ENCODE peak calls at places on chromosomes 6 and 20, in ten cellular contexts. One of them, this sample, is unnamed.

GRCh38 chr20:56722042-56722441 is 92.9 kb downstream of the TFAP2C start:
- DNase-seq in DND-41: no peak
- DNase-seq in iPS DF 6.9: no peak
- DNase-seq in GM23338: no peak
- DNase-seq in adrenal gland: peak; percentile 45
- DNase-seq in colonic mucosa: peak; percentile 17
- DNase-seq in left ventricle myocardium inferior: no peak
- DNase-seq in body of pancreas: no peak
- DNase-seq in fibroblast of lung: peak; percentile 10
- DNase-seq in prostate gland: peak; percentile 45
- DNase-seq in this sample: no peak

GRCh38 chr6:21277601-21278043 is 315.9 kb upstream of the SOX4 start:
- DNase-seq in adrenal gland: no peak
- DNase-seq in prostate gland: no peak
- DNase-seq in body of pancreas: no peak
- DNase-seq in GM23338: peak; percentile 11
- DNase-seq in iPS DF 6.9: no peak
- DNase-seq in left ventricle myocardium inferior: no peak
- DNase-seq in fibroblast of lung: peak; percentile 66
- DNase-seq in DND-41: no peak
- DNase-seq in colonic mucosa: no peak
- DNase-seq in this sample: no peak

GRCh38 chr6:129251669-129252376 is 368.9 kb downstream of the LAMA2 start:
- DNase-seq in iPS DF 6.9: peak; percentile 55
- DNase-seq in fibroblast of lung: peak; percentile 73
- DNase-seq in body of pancreas: peak; percentile 40
- DNase-seq in adrenal gland: peak; percentile 64
- DNase-seq in GM23338: peak; percentile 82
- DNase-seq in prostate gland: peak; percentile 57
- DNase-seq in DND-41: peak; percentile 50
- DNase-seq in colonic mucosa: peak; percentile 89
- DNase-seq in left ventricle myocardium inferior: no peak
- DNase-seq in this sample: peak; percentile 78

GRCh38 chr20:58597021-58597940 is 53.8 kb upstream of the STX16 start:
- DNase-seq in adrenal gland: no peak
- DNase-seq in DND-41: no peak
- DNase-seq in left ventricle myocardium inferior: peak; percentile 60
- DNase-seq in iPS DF 6.9: no peak
- DNase-seq in fibroblast of lung: peak; percentile 33
- DNase-seq in body of pancreas: no peak
- DNase-seq in prostate gland: no peak
- DNase-seq in colonic mucosa: peak; percentile 32
- DNase-seq in GM23338: no peak
- DNase-seq in this sample: no peak

GRCh38 chr6:21219241-21219640 is 374.3 kb upstream of the SOX4 start:
- DNase-seq in left ventricle myocardium inferior: no peak
- DNase-seq in colonic mucosa: no peak
- DNase-seq in prostate gland: no peak
- DNase-seq in GM23338: no peak
- DNase-seq in fibroblast of lung: peak; percentile 50
- DNase-seq in body of pancreas: no peak
- DNase-seq in DND-41: no peak
- DNase-seq in adrenal gland: no peak
- DNase-seq in iPS DF 6.9: no peak
- DNase-seq in this sample: no peak

GRCh38 chr6:4352731-4353130 is 217.4 kb upstream of the ECI2 start:
- DNase-seq in colonic mucosa: no peak
- DNase-seq in body of pancreas: no peak
- DNase-seq in DND-41: no peak
- DNase-seq in iPS DF 6.9: no peak
- DNase-seq in prostate gland: no peak
- DNase-seq in left ventricle myocardium inferior: no peak
- DNase-seq in fibroblast of lung: no peak
- DNase-seq in GM23338: no peak
- DNase-seq in adrenal gland: no peak
- DNase-seq in this sample: no peak

GRCh38 chr20:21498646-21499045 is 15.2 kb downstream of the NKX2-2 start:
- DNase-seq in body of pancreas: no peak
- DNase-seq in colonic mucosa: no peak
- DNase-seq in DND-41: no peak
- DNase-seq in fibroblast of lung: no peak
- DNase-seq in prostate gland: no peak
- DNase-seq in adrenal gland: no peak
- DNase-seq in left ventricle myocardium inferior: no peak
- DNase-seq in iPS DF 6.9: no peak
- DNase-seq in GM23338: no peak
- DNase-seq in this sample: no peak

GRCh38 chr6:129444683-129445082 is 265.3 kb downstream of the ARHGAP18 start:
- DNase-seq in body of pancreas: no peak
- DNase-seq in adrenal gland: peak; percentile 2
- DNase-seq in GM23338: no peak
- DNase-seq in colonic mucosa: no peak
- DNase-seq in fibroblast of lung: no peak
- DNase-seq in DND-41: no peak
- DNase-seq in left ventricle myocardium inferior: no peak
- DNase-seq in iPS DF 6.9: no peak
- DNase-seq in prostate gland: no peak
- DNase-seq in this sample: no peak

GRCh38 chr6:124738496-124738895 is 223.7 kb upstream of the RNF217 start:
- DNase-seq in adrenal gland: peak; percentile 3
- DNase-seq in fibroblast of lung: peak; percentile 17
- DNase-seq in iPS DF 6.9: no peak
- DNase-seq in body of pancreas: no peak
- DNase-seq in left ventricle myocardium inferior: no peak
- DNase-seq in DND-41: no peak
- DNase-seq in prostate gland: no peak
- DNase-seq in GM23338: no peak
- DNase-seq in colonic mucosa: no peak
- DNase-seq in this sample: no peak

GRCh38 chr20:46512943-46513844 is at the start of gene ZNF334:
- DNase-seq in fibroblast of lung: peak; percentile 44
- DNase-seq in colonic mucosa: peak; percentile 46
- DNase-seq in DND-41: no peak
- DNase-seq in adrenal gland: peak; percentile 63
- DNase-seq in iPS DF 6.9: peak; percentile 68
- DNase-seq in GM23338: peak; percentile 96
- DNase-seq in left ventricle myocardium inferior: peak; percentile 66
- DNase-seq in body of pancreas: peak; percentile 77
- DNase-seq in prostate gland: peak; percentile 40
- DNase-seq in this sample: peak; percentile 14

GRCh38 chr20:47325242-47325641 is 31.3 kb downstream of the ZMYND8 start:
- DNase-seq in colonic mucosa: no peak
- DNase-seq in GM23338: no peak
- DNase-seq in iPS DF 6.9: no peak
- DNase-seq in adrenal gland: no peak
- DNase-seq in body of pancreas: no peak
- DNase-seq in DND-41: no peak
- DNase-seq in left ventricle myocardium inferior: no peak
- DNase-seq in prostate gland: no peak
- DNase-seq in fibroblast of lung: no peak
- DNase-seq in this sample: no peak

GRCh38 chr6:36025932-36026327 is 1.5 kb upstream of the SLC26A8 start:
- DNase-seq in body of pancreas: no peak
- DNase-seq in adrenal gland: no peak
- DNase-seq in DND-41: no peak
- DNase-seq in left ventricle myocardium inferior: no peak
- DNase-seq in GM23338: peak; percentile 64
- DNase-seq in prostate gland: no peak
- DNase-seq in colonic mucosa: no peak
- DNase-seq in iPS DF 6.9: no peak
- DNase-seq in fibroblast of lung: peak; percentile 62
- DNase-seq in this sample: no peak

GRCh38 chr6:16274519-16275229 is 36.3 kb downstream of the GMPR start:
- DNase-seq in left ventricle myocardium inferior: no peak
- DNase-seq in adrenal gland: no peak
- DNase-seq in colonic mucosa: no peak
- DNase-seq in fibroblast of lung: peak; percentile 37
- DNase-seq in prostate gland: no peak
- DNase-seq in body of pancreas: no peak
- DNase-seq in GM23338: no peak
- DNase-seq in iPS DF 6.9: no peak
- DNase-seq in DND-41: no peak
- DNase-seq in this sample: no peak

GRCh38 chr20:60262967-60263603 is 304.9 kb downstream of the CDH26 start:
- DNase-seq in adrenal gland: peak; percentile 41
- DNase-seq in body of pancreas: no peak
- DNase-seq in prostate gland: no peak
- DNase-seq in iPS DF 6.9: peak; percentile 50
- DNase-seq in fibroblast of lung: no peak
- DNase-seq in DND-41: peak; percentile 49
- DNase-seq in colonic mucosa: peak; percentile 27
- DNase-seq in left ventricle myocardium inferior: peak; percentile 22
- DNase-seq in GM23338: peak; percentile 58
- DNase-seq in this sample: peak; percentile 16

GRCh38 chr6:130337534-130337933 is 28.3 kb upstream of the TMEM200A start:
- DNase-seq in adrenal gland: no peak
- DNase-seq in prostate gland: no peak
- DNase-seq in fibroblast of lung: no peak
- DNase-seq in colonic mucosa: peak; percentile 59
- DNase-seq in GM23338: no peak
- DNase-seq in body of pancreas: no peak
- DNase-seq in left ventricle myocardium inferior: no peak
- DNase-seq in iPS DF 6.9: no peak
- DNase-seq in DND-41: no peak
- DNase-seq in this sample: no peak

GRCh38 chr6:15504581-15505350 is 158.1 kb downstream of the DTNBP1 start:
- DNase-seq in colonic mucosa: peak; percentile 39
- DNase-seq in GM23338: no peak
- DNase-seq in body of pancreas: peak; percentile 61
- DNase-seq in fibroblast of lung: peak; percentile 96
- DNase-seq in adrenal gland: peak; percentile 86
- DNase-seq in prostate gland: peak; percentile 86
- DNase-seq in iPS DF 6.9: no peak
- DNase-seq in DND-41: no peak
- DNase-seq in left ventricle myocardium inferior: peak; percentile 73
- DNase-seq in this sample: peak; percentile 47

GRCh38 chr6:140504776-140505175 is 1130.3 kb upstream of the CITED2 start:
- DNase-seq in prostate gland: no peak
- DNase-seq in body of pancreas: no peak
- DNase-seq in colonic mucosa: no peak
- DNase-seq in iPS DF 6.9: no peak
- DNase-seq in adrenal gland: no peak
- DNase-seq in left ventricle myocardium inferior: no peak
- DNase-seq in DND-41: no peak
- DNase-seq in GM23338: no peak
- DNase-seq in fibroblast of lung: no peak
- DNase-seq in this sample: no peak

GRCh38 chr6:29965873-29966601 is 23.7 kb downstream of the HLA-A start:
- DNase-seq in fibroblast of lung: peak; percentile 45
- DNase-seq in GM23338: peak; percentile 52
- DNase-seq in prostate gland: peak; percentile 57
- DNase-seq in DND-41: peak; percentile 85
- DNase-seq in left ventricle myocardium inferior: peak; percentile 88
- DNase-seq in iPS DF 6.9: no peak
- DNase-seq in body of pancreas: peak; percentile 91
- DNase-seq in colonic mucosa: peak; percentile 94
- DNase-seq in adrenal gland: peak; percentile 92
- DNase-seq in this sample: peak; percentile 49

GRCh38 chr6:147421903-147422302 is 86.6 kb upstream of the SAMD5 start:
- DNase-seq in prostate gland: no peak
- DNase-seq in adrenal gland: no peak
- DNase-seq in body of pancreas: no peak
- DNase-seq in colonic mucosa: no peak
- DNase-seq in iPS DF 6.9: no peak
- DNase-seq in left ventricle myocardium inferior: no peak
- DNase-seq in DND-41: no peak
- DNase-seq in GM23338: no peak
- DNase-seq in fibroblast of lung: no peak
- DNase-seq in this sample: no peak

GRCh38 chr20:24999568-24999967 is 7.0 kb upstream of the APMAP start:
- DNase-seq in body of pancreas: peak; percentile 10
- DNase-seq in fibroblast of lung: no peak
- DNase-seq in GM23338: no peak
- DNase-seq in prostate gland: no peak
- DNase-seq in adrenal gland: no peak
- DNase-seq in iPS DF 6.9: no peak
- DNase-seq in DND-41: no peak
- DNase-seq in colonic mucosa: peak; percentile 15
- DNase-seq in left ventricle myocardium inferior: no peak
- DNase-seq in this sample: peak; percentile 6
- H3K4me1 ChIP-seq in body of pancreas: peaks cover 37% of the 10 kb centered on the region
- H3K4me1 ChIP-seq in fibroblast of lung: peaks cover 4% of the 10 kb centered on the region
- H3K4me1 ChIP-seq in GM23338: no peaks in the 10 kb centered on the region
- H3K4me1 ChIP-seq in prostate gland: no peaks in the 10 kb centered on the region
- H3K4me1 ChIP-seq in adrenal gland: no peaks in the 10 kb centered on the region
- H3K4me1 ChIP-seq in iPS DF 6.9: peaks cover 1% of the 10 kb centered on the region
- H3K4me1 ChIP-seq in DND-41: peaks cover 8% of the 10 kb centered on the region
- H3K4me1 ChIP-seq in colonic mucosa: no peaks in the 10 kb centered on the region
- H3K4me1 ChIP-seq in left ventricle myocardium inferior: peaks cover 65% of the 10 kb centered on the region
- H3K4me1 ChIP-seq in this sample: peaks cover 3% of the 10 kb centered on the region

DNA sequence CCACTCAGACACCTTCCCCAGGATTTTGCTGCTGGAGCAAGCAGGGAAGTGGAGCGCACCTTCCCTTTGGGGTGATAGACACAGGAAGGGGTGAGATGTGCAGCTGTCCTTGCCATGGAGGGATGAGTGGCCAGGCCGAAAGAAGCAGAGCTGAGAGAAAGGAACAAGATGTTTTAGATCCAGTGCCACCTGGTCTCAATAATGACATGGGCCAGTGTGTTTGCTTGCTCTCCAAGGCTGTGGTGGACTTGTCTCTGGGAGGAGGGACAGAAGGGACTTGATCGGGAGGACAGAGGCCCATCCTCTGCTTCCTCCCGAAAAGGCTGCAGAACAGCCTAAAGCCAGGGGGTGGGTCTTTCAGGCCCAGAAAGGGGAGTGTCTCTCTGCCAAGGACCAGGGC is 61.7 kb upstream of the CCDC167 start:
- DNase-seq in DND-41: no peak
- DNase-seq in colonic mucosa: no peak
- DNase-seq in GM23338: no peak
- DNase-seq in left ventricle myocardium inferior: no peak
- DNase-seq in prostate gland: no peak
- DNase-seq in adrenal gland: no peak
- DNase-seq in fibroblast of lung: no peak
- DNase-seq in body of pancreas: no peak
- DNase-seq in iPS DF 6.9: no peak
- DNase-seq in this sample: no peak
- H3K4me1 ChIP-seq in DND-41: peaks cover 5% of the 10 kb centered on the region
- H3K4me1 ChIP-seq in colonic mucosa: no peaks in the 10 kb centered on the region
- H3K4me1 ChIP-seq in GM23338: peaks cover 14% of the 10 kb centered on the region
- H3K4me1 ChIP-seq in left ventricle myocardium inferior: peaks cover 16% of the 10 kb centered on the region
- H3K4me1 ChIP-seq in prostate gland: peaks cover 4% of the 10 kb centered on the region
- H3K4me1 ChIP-seq in adrenal gland: no peaks in the 10 kb centered on the region
- H3K4me1 ChIP-seq in fibroblast of lung: no peaks in the 10 kb centered on the region
- H3K4me1 ChIP-seq in body of pancreas: peaks cover 8% of the 10 kb centered on the region
- H3K4me1 ChIP-seq in iPS DF 6.9: no peaks in the 10 kb centered on the region
- H3K4me1 ChIP-seq in this sample: peaks cover 9% of the 10 kb centered on the region

GRCh38 chr20:20409326-20409725 is 41.4 kb downstream of the INSM1 start:
- DNase-seq in colonic mucosa: no peak
- DNase-seq in prostate gland: no peak
- DNase-seq in DND-41: no peak
- DNase-seq in iPS DF 6.9: no peak
- DNase-seq in left ventricle myocardium inferior: no peak
- DNase-seq in GM23338: no peak
- DNase-seq in adrenal gland: no peak
- DNase-seq in fibroblast of lung: no peak
- DNase-seq in body of pancreas: no peak
- DNase-seq in this sample: no peak
- H3K4me1 ChIP-seq in colonic mucosa: no peaks in the 10 kb centered on the region
- H3K4me1 ChIP-seq in prostate gland: no peaks in the 10 kb centered on the region
- H3K4me1 ChIP-seq in DND-41: no peaks in the 10 kb centered on the region
- H3K4me1 ChIP-seq in iPS DF 6.9: peaks cover 3% of the 10 kb centered on the region
- H3K4me1 ChIP-seq in left ventricle myocardium inferior: peaks cover 24% of the 10 kb centered on the region
- H3K4me1 ChIP-seq in GM23338: peaks cover 32% of the 10 kb centered on the region
- H3K4me1 ChIP-seq in adrenal gland: no peaks in the 10 kb centered on the region
- H3K4me1 ChIP-seq in fibroblast of lung: no peaks in the 10 kb centered on the region
- H3K4me1 ChIP-seq in body of pancreas: peaks cover 7% of the 10 kb centered on the region
- H3K4me1 ChIP-seq in this sample: peaks cover 4% of the 10 kb centered on the region

GRCh38 chr6:169164451-169164850 is 89.2 kb downstream of the THBS2 start:
- DNase-seq in prostate gland: no peak
- DNase-seq in fibroblast of lung: no peak
- DNase-seq in iPS DF 6.9: no peak
- DNase-seq in DND-41: no peak
- DNase-seq in left ventricle myocardium inferior: no peak
- DNase-seq in colonic mucosa: no peak
- DNase-seq in GM23338: no peak
- DNase-seq in adrenal gland: no peak
- DNase-seq in body of pancreas: no peak
- DNase-seq in this sample: no peak
- H3K4me1 ChIP-seq in prostate gland: no peaks in the 10 kb centered on the region
- H3K4me1 ChIP-seq in fibroblast of lung: peaks cover 24% of the 10 kb centered on the region
- H3K4me1 ChIP-seq in iPS DF 6.9: no peaks in the 10 kb centered on the region
- H3K4me1 ChIP-seq in DND-41: no peaks in the 10 kb centered on the region
- H3K4me1 ChIP-seq in left ventricle myocardium inferior: no peaks in the 10 kb centered on the region
- H3K4me1 ChIP-seq in colonic mucosa: no peaks in the 10 kb centered on the region
- H3K4me1 ChIP-seq in GM23338: no peaks in the 10 kb centered on the region
- H3K4me1 ChIP-seq in adrenal gland: peaks cover 9% of the 10 kb centered on the region
- H3K4me1 ChIP-seq in body of pancreas: no peaks in the 10 kb centered on the region
- H3K4me1 ChIP-seq in this sample: no peaks in the 10 kb centered on the region